ENCODE peak calls at places on chromosomes 1 and 21, in four cellular contexts. U is SK-N-SH, N is K562, M is HepG2. A is an unnamed sample.
A peak's percentile ranks its signal among the peaks of the same experiment; 100 is the strongest.

GRCh38 chr1:159756397-159756796 is 24.4 kb upstream of the DUSP23 start:
- DNase-seq in N (no peak), U (no peak), M (no peak), A (no peak)

GRCh38 chr1:208213786-208214185 is 30.4 kb downstream of the PLXNA2 start:
- DNase-seq in U (no peak), N (no peak), M (no peak), A (no peak)

GRCh38 chr1:84862810-84863251 is 30.2 kb downstream of the LPAR3 start:
- DNase-seq in M (no peak), U (no peak), N (no peak), A (no peak)

GRCh38 chr1:19452221-19452663 is 33.1 kb downstream of the CAPZB start:
- DNase-seq in N (no peak), M (no peak), U (no peak), A (no peak)

GRCh38 chr1:109624215-109625010 is 4.8 kb downstream of the AMPD2 start:
- DNase-seq in N (no peak), U (peak; percentile 39), M (no peak), A (no peak)

GRCh38 chr21:28393279-28393678 is 599.4 kb downstream of the LTN1 start:
- DNase-seq in N (no peak), U (no peak), M (no peak), A (no peak)

GRCh38 chr1:67429011-67429527 is 1.1 kb downstream of the SERBP1 start:
- DNase-seq in N (peak; percentile 30), U (peak; percentile 32), M (no peak), A (no peak)

GRCh38 chr1:193654951-193655705 is 468.7 kb upstream of the B3GALT2 start:
- DNase-seq in M (no peak), N (no peak), U (no peak), A (no peak)

GRCh38 chr1:4407851-4408250 is 246.6 kb upstream of the AJAP1 start:
- DNase-seq in M (no peak), N (no peak), U (no peak), A (no peak)

GRCh38 chr1:3037281-3038040 is 16.2 kb downstream of the ACTRT2 start:
- DNase-seq in U (no peak), M (no peak), N (no peak), A (no peak)

GRCh38 chr1:170687625-170688024 is 23.7 kb downstream of the PRRX1 start:
- DNase-seq in U (no peak), N (no peak), M (no peak), A (no peak)

GRCh38 chr21:19607983-19608668 is 1204.5 kb upstream of the TMPRSS15 start:
- DNase-seq in N (no peak), U (no peak), M (no peak), A (no peak)

GRCh38 chr1:191662746-191663145 is 495.5 kb upstream of the RGS18 start:
- DNase-seq in M (no peak), U (no peak), N (no peak), A (no peak)

GRCh38 chr1:13543451-13543911 is 29.7 kb upstream of the LRRC38 start:
- DNase-seq in U (no peak), N (no peak), M (no peak), A (no peak)

GRCh38 chr1:119917304-119918055 is 21.2 kb upstream of the ADAM30 start:
- DNase-seq in U (no peak), M (no peak), N (no peak), A (no peak)

GRCh38 chr21:33018707-33019455 is 6.9 kb upstream of the OLIG2 start:
- DNase-seq in N (no peak), M (no peak), U (no peak), A (no peak)

GRCh38 chr1:99756598-99756997 is 9.8 kb downstream of the FRRS1 start:
- DNase-seq in N (no peak), U (no peak), M (no peak), A (no peak)

GRCh38 chr1:77756052-77756754 is 3.4 kb downstream of the USP33 start:
- DNase-seq in U (no peak), N (no peak), M (no peak), A (no peak)

GRCh38 chr1:237864338-237865244 is 26.1 kb downstream of the ZP4 start:
- DNase-seq in M (peak; percentile 54), U (peak; percentile 81), N (peak; percentile 45), A (peak; percentile 86)

GRCh38 chr1:50665413-50665812 is 242.2 kb upstream of the DMRTA2 start:
- DNase-seq in M (no peak), N (no peak), U (no peak), A (no peak)

GRCh38 chr1:30706528-30706927 is 16.9 kb downstream of the MATN1 start:
- DNase-seq in N (no peak), M (no peak), U (no peak), A (no peak)

GRCh38 chr1:91349524-91349923 is 55.1 kb downstream of the HFM1 start:
- DNase-seq in N (peak; percentile 9), M (no peak), U (no peak), A (no peak)
- TF ChIP-seq FOXJ3 in N (no peak), M (no peak), U (no peak), A (no peak)

DNA sequence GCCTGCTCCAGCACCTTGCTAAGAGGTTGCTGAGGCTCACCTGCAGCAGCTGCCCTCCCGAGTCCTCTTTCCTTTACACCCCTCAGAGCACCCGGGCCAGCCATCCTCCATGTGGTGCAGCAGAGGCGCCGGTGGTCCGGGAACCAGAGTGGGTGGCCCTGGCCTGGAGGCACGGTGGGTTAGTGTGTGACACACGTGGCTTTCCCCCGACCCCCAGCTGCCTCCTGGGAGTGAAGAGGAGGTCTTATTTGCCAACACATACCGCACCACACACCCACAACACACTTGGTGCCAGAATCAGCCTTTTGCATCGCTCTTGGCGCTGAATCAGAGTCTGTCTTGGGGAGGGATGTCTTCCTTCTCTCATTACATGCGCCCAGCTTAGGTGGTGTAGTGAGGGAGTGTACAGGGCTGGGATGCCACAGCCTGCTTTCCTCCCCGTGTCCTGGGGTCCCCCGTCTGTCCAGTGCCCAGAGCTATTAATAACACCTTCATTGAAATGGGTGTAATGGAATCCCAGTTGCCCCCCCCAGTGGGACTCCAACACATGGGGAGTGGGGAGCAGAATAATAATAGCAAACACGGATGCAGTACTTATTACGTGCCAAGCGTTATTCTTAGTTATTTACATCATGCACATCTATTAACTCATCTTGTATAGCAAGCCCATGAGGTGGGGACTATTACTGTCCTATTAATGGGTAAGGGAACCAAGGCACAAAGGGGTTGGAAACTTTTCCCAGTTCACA is 38.2 kb downstream of the MAPKAPK2 start:
- DNase-seq in N (no peak), M (no peak), U (no peak), A (no peak)
- TF ChIP-seq FOXJ3 in N (no peak), M (no peak), U (no peak), A (no peak)

GRCh38 chr1:212034516-212035122 is 738 bp downstream of the INTS7 start:
- DNase-seq in U (no peak), N (no peak), M (no peak), A (no peak)

GRCh38 chr1:212035123-212035834 is at the start of the genes DTL and INTS7:
- DNase-seq in U (peak; percentile 94), N (peak; percentile 100), M (peak; percentile 99), A (peak; percentile 98)

GRCh38 chr1:212035835-212036605 is 472 bp downstream of the DTL start:
- DNase-seq in M (no peak), U (no peak), N (no peak), A (no peak)

GRCh38 chr1:212030936-212031528 is 4.3 kb downstream of the INTS7 start:
- DNase-seq in U (no peak), M (peak; percentile 83), N (peak; percentile 24), A (no peak)
- TF ChIP-seq FOXJ3 in U (no peak), M (peak; percentile 20), N (no peak), A (no peak)

GRCh38 chr1:163922743-163923186 is 601.0 kb downstream of the NUF2 start:
- DNase-seq in N (no peak), M (no peak), U (no peak), A (no peak)
- TF ChIP-seq FOXJ3 in N (no peak), M (no peak), U (no peak), A (no peak)

A was measured in WTC11.